ENCODE peak calls at places on chromosomes 3 and 15, in five cellular contexts. Y, A, W, G and M are unnamed samples.

GRCh38 chr3:148158210-148158609 is 539.5 kb upstream of the AGTR1 start:
- DNase-seq in Y (no peak), A (peak; percentile 89), W (no peak), G (no peak), M (no peak)

GRCh38 chr3:108602249-108602934 is 12.9 kb downstream of the DZIP3 start:
- DNase-seq in Y (no peak), A (no peak), W (no peak), G (peak; percentile 29), M (no peak)

GRCh38 chr3:28853830-28854229 is 427.0 kb upstream of the RBMS3 start:
- DNase-seq in Y (peak; percentile 13), A (peak; percentile 33), W (no peak), G (no peak), M (no peak)

GRCh38 chr3:29183346-29184087 is 97.4 kb upstream of the RBMS3 start:
- DNase-seq in Y (no peak), A (peak; percentile 78), W (no peak), G (no peak), M (no peak)

GRCh38 chr3:10259036-10259435 is 10.8 kb downstream of the TATDN2 start:
- DNase-seq in Y (no peak), A (no peak), W (peak; percentile 38), G (no peak), M (no peak)

GRCh38 chr3:195760345-195760983 is 39.7 kb downstream of the MUC20 start:
- DNase-seq in Y (no peak), A (no peak), W (no peak), G (no peak), M (no peak)

GRCh38 chr3:126101521-126101982 is 17.6 kb upstream of the SLC41A3 start:
- DNase-seq in Y (no peak), A (no peak), W (no peak), G (no peak), M (no peak)

GRCh38 chr15:43789409-43789808 is 2.7 kb upstream of the SERF2 start:
- DNase-seq in Y (no peak), A (no peak), W (no peak), G (no peak), M (no peak)

GRCh38 chr15:70902105-70902504 is 9.5 kb downstream of the LRRC49 start:
- DNase-seq in Y (peak; percentile 24), A (peak; percentile 92), W (no peak), G (no peak), M (no peak)

GRCh38 chr15:91807122-91807521 is 46.4 kb upstream of the SLCO3A1 start:
- DNase-seq in Y (no peak), A (no peak), W (no peak), G (no peak), M (no peak)